ENCODE peak calls at places on chromosomes 11 and 22, in eight cellular contexts. A is RWPE1, I is lung, L is HepG2, E is suprapubic skin, R is adrenal gland, Q is K562, S is GM23338. C is an unnamed sample.

GRCh38 chr11:112627588-112628045 is 333.6 kb upstream of the NCAM1 start:
- DNase-seq in E (no peak), S (no peak), R (no peak), L (no peak), Q (no peak), A (no peak), I (no peak), C (no peak)

GRCh38 chr11:67563354-67564114 is 20.1 kb upstream of the GSTP1 start:
- DNase-seq in L (no peak), I (no peak), Q (no peak), E (no peak), A (peak), R (peak), S (no peak), C (no peak)

GRCh38 chr11:10263929-10264328 is 30.1 kb downstream of the SBF2 start:
- DNase-seq in I (no peak), E (no peak), Q (no peak), L (no peak), R (no peak), S (no peak), A (no peak), C (no peak)

GRCh38 chr11:59960502-59961381 is 3.1 kb upstream of the OOSP4A start:
- DNase-seq in Q (peak), S (no peak), I (no peak), R (no peak), L (no peak), E (no peak), A (no peak), C (no peak)

GRCh38 chr11:58830693-58831301 is 13.7 kb downstream of the GLYATL2 start:
- DNase-seq in Q (no peak), R (no peak), S (no peak), I (no peak), L (no peak), A (no peak), E (no peak), C (no peak)

GRCh38 chr11:47004595-47005033 is 68.1 kb downstream of the CSTPP1 start:
- DNase-seq in Q (peak), I (peak), A (no peak), S (no peak), R (peak), E (peak), L (peak), C (no peak)

GRCh38 chr11:75767228-75767572 is 1.4 kb upstream of the DGAT2 start:
- DNase-seq in Q (peak), E (no peak), A (no peak), R (no peak), L (no peak), I (no peak), S (no peak), C (no peak)

GRCh38 chr11:77049081-77049480 is 14.9 kb downstream of the B3GNT6 start:
- DNase-seq in L (no peak), R (no peak), Q (no peak), S (no peak), I (no peak), E (no peak), A (no peak), C (no peak)

GRCh38 chr11:76339217-76339616 is 41.7 kb downstream of the THAP12 start:
- DNase-seq in Q (no peak), S (no peak), A (no peak), R (peak), E (no peak), I (peak), L (no peak), C (no peak)

GRCh38 chr11:108496643-108497256 is 1.4 kb downstream of the POGLUT3 start:
- DNase-seq in L (no peak), R (no peak), I (no peak), E (no peak), Q (peak), A (no peak), S (no peak), C (no peak)

GRCh38 chr22:29992341-29993275 is 87.7 kb upstream of the HORMAD2 start:
- DNase-seq in R (no peak), E (no peak), L (peak), S (peak), I (no peak), A (peak), Q (no peak), C (no peak)

GRCh38 chr22:45575607-45576272 is 73.1 kb downstream of the FBLN1 start:
- DNase-seq in E (no peak), L (no peak), Q (no peak), A (no peak), I (no peak), R (no peak), S (no peak), C (no peak)

GRCh38 chr11:103696130-103696529 is 340.3 kb upstream of the DDI1 start:
- DNase-seq in S (no peak), I (no peak), R (no peak), E (no peak), A (no peak), L (no peak), Q (no peak), C (no peak)

GRCh38 chr11:34600339-34601084 is 20.4 kb upstream of the EHF start:
- DNase-seq in A (peak), L (peak), E (no peak), R (no peak), S (no peak), I (peak), Q (peak), C (no peak)

GRCh38 chr11:123357990-123358827 is 71.9 kb upstream of the GRAMD1B start:
- DNase-seq in I (no peak), E (no peak), Q (no peak), L (no peak), S (peak), A (peak), R (peak), C (peak)

GRCh38 chr11:43988040-43988793 is 45.8 kb downstream of the C11orf96 start:
- DNase-seq in I (no peak), S (no peak), R (no peak), A (no peak), Q (peak), L (no peak), E (no peak), C (no peak)
- TF ChIP-seq CTCF in I (no peak), S (peak), R (no peak), A (no peak), Q (peak), L (peak), E (no peak), C (no peak)

GRCh38 chr11:22173532-22173931 is 19.4 kb upstream of the ANO5 start:
- DNase-seq in S (no peak), Q (no peak), L (no peak), I (no peak), A (no peak), E (no peak), R (no peak), C (no peak)

GRCh38 chr11:22165799-22166548 is 26.9 kb upstream of the ANO5 start:
- DNase-seq in S (no peak), L (no peak), R (no peak), A (no peak), I (no peak), E (no peak), Q (no peak), C (no peak)

GRCh38 chr11:22165087-22165486 is 27.8 kb upstream of the ANO5 start:
- DNase-seq in E (no peak), R (no peak), I (no peak), L (no peak), Q (no peak), S (no peak), A (no peak), C (no peak)

DNA sequence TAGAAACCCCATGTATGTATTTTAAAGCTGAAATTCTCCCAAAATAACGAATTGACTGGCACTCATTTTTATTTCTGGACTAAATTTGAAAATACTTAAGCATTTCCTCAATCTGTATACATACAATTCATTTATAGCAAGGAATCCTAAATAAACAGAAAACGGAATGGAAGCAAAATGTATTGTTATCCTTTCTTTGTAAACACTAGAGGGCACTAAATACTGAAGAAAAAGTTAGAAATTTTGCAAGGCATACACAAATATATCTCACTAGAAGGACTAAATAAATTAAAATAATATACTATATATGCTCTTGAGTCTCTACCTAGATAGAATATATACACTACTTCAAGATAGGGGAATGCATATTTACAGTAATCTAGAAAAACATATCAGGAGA is 23.1 kb upstream of the ANO5 start:
- DNase-seq in I (no peak), E (no peak), L (peak), S (peak), A (no peak), R (no peak), Q (no peak), C (no peak)
- TF ChIP-seq CTCF in I (no peak), E (no peak), L (peak), S (peak), A (peak), R (peak), Q (peak), C (peak)

GRCh38 chr11:131837562-131837961 is 467.1 kb downstream of the NTM start:
- DNase-seq in Q (no peak), A (no peak), R (no peak), I (no peak), S (no peak), E (no peak), L (no peak), C (no peak)
- TF ChIP-seq CTCF in Q (no peak), A (no peak), R (no peak), I (no peak), S (no peak), E (no peak), L (no peak), C (no peak)

DNA sequence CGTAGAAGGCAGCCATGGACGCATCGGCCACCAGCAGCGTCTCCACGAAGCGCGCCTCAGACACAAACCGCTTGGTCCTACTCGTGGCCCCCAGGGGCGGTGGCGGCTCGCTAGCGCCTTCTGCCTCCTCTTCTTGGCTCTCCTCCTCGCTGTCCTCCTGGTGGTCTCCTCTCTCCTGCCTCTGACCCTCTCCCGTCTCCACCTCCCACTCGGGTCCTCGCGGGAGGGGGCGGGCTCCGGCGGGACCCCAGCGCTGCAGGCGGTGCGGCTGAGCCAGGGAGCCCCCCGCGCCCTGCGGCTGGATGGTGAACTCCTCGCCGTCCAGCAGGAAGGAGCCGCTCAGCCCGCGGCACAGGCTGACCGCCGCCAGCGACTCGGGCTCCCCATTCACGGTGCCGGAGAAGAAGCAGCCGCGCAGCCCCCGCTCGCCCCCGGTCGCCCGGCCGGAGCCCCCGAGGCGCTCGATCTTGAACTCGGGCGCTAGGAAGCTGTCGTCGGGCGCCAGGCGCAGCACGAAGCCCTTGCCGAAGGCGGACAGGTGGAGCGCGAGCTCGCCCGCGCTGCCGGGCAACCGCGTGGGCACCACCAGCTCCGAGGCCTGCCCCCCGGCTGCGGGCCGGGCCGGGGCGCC is 713 bp downstream of the ADAMTS8 start:
- DNase-seq in I (no peak), L (no peak), E (no peak), R (no peak), S (peak), A (no peak), Q (no peak), C (peak)
- TF ChIP-seq CTCF in I (no peak), L (no peak), E (no peak), R (no peak), S (peak), A (no peak), Q (no peak), C (peak)

DNA sequence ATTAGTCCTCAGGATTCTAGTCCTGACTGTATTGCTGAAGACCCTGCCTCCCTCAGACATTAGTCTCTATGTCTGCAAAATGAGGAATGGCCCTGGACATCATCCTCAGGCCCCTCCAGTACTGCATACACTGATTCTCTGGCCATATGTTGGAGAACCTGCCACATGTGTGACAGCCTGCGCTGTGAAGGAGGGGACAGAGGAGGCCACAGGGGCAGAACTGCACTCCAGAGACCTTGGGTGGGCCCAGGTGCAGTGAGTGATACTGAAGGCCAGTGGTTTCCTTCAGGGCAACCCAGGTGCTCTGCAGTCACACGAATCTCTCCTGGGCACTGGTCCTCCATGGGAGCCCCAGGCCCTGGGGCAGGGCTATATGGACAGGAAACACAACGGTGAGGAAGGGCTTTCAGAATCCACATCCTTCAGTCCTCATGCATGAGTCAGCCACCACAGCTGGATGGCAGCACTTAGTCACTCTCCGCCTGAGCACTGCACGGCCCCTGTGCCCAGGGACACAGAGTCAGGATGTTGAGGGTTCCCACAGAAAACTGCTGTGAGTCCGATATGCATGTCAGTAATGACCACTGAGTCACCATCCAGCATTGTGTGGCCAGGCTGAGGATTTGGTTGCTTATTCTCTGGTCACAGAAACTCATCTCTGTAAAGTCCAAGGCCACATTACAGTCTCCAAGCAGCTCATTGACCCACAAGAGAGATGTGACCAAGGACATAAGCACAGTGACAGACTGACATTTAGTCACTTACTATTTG is 39.7 kb downstream of the ME3 start:
- DNase-seq in Q (peak), R (peak), A (peak), E (no peak), I (no peak), L (peak), S (peak), C (no peak)
- TF ChIP-seq CTCF in Q (peak), R (no peak), A (no peak), E (peak), I (no peak), L (peak), S (no peak), C (no peak)

GRCh38 chr11:45147871-45148270 is 1.4 kb downstream of the PRDM11 start:
- DNase-seq in I (peak), S (no peak), A (no peak), Q (no peak), L (no peak), R (no peak), E (no peak), C (no peak)

GRCh38 chr11:45148276-45148675 is 1.8 kb downstream of the PRDM11 start:
- DNase-seq in S (no peak), E (no peak), A (no peak), R (no peak), Q (no peak), L (no peak), I (no peak), C (no peak)

GRCh38 chr11:45145421-45146071 is 893 bp upstream of the PRDM11 start:
- DNase-seq in S (peak), L (no peak), Q (peak), E (peak), I (peak), R (peak), A (no peak), C (peak)

GRCh38 chr11:45146072-45147016 is at the start of gene PRDM11:
- DNase-seq in I (peak), S (peak), E (peak), L (no peak), A (peak), Q (peak), R (peak), C (peak)

DNA sequence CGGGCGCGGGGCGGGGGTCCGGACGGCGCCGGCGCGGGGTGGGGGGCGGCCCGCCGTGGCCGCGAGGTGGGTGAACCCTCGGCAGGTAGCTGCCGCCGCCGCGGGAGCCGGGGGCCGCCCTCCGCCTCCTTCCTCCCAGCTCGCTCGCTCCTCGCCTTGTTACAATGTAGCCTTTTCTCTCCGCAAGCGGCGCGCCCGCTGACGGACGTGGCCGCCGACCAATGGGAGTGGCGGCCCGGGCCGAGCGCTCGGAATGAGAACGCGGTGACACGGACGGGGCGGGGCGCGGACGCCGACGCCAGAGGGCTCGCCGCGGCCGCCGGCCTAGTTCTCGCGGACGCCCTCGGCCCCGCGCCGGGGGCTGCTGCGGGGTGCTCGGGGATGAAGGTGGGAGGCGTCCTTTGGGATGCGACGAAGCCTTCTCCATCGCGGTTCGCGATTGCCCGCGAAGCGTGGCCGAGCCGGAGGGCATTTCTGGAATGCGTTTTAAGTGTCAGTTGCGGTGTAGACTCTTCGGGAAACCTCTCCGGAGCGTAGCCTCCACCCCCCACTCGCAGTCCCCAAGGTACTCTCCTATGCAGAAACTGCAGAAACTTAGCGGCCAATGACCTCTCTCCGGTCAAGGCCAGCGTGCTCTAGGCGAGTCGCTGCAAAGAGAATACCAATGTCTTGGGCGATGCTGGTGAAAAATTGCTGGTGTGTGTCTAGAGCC is 734 bp downstream of the PRDM11 start:
- DNase-seq in E (peak), Q (peak), S (peak), L (peak), I (peak), R (peak), A (peak), C (peak)
- TF ChIP-seq CTCF in E (no peak), Q (no peak), S (no peak), L (no peak), I (no peak), R (no peak), A (no peak), C (no peak)

DNA sequence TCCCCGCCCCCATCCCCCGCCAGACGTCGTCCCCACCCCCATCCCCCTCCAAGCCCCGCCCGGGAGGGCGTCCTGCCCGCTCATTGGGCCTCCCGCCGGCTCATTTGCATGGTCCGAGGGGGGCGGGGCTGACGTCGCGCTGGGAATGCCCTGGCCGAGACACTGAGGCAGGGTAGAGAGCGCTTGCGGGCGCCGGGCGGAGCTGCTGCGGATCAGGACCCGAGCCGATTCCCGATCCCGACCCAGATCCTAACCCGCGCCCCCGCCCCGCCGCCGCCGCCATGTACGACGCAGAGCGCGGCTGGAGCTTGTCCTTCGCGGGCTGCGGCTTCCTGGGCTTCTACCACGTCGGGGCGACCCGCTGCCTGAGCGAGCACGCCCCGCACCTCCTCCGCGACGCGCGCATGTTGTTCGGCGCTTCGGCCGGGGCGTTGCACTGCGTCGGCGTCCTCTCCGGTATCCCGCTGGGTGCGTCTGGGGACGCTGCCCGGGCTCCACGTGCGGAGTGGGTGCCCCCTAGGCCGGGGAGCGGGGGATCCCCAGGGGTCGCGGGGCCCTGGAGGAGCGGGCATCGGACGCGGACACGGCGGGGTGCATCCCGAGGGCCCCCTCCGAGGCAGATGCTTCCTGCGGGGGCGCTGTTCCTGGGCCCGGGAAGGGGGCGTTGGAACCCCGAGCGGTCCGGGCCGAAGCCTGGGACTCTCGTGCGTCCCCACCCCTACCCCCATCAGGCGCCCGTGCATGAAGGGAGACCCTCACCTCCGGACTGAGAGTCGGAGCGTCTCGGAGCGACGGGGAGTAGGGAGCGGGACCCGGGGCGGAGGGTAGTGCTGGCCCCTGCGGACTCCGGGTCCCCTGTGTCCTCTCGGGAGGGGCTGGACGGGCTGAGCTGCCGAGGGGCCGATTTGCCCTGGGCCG is at the start of gene PNPLA3:
- DNase-seq in E (peak), S (peak), L (peak), I (peak), R (peak), A (peak), Q (peak), C (peak)
- TF ChIP-seq CTCF in E (no peak), S (peak), L (peak), I (no peak), R (no peak), A (no peak), Q (no peak), C (peak)

GRCh38 chr22:32410459-32410858 is 1.6 kb downstream of the RTCB start:
- DNase-seq in E (no peak), A (no peak), S (no peak), R (no peak), L (peak), Q (no peak), I (no peak), C (no peak)

GRCh38 chr22:32411829-32412592 is at the start of gene RTCB:
- DNase-seq in A (peak), I (peak), Q (peak), S (peak), R (peak), L (peak), E (peak), C (peak)

GRCh38 chr22:32416556-32417085 is 4.6 kb upstream of the RTCB start:
- DNase-seq in I (no peak), L (no peak), R (no peak), S (no peak), Q (no peak), E (no peak), A (no peak), C (no peak)

GRCh38 chr22:32411388-32411787 is 659 bp downstream of the RTCB start:
- DNase-seq in L (peak), Q (no peak), E (no peak), S (peak), A (peak), R (no peak), I (no peak), C (no peak)

GRCh38 chr22:32413715-32414114 is 1.7 kb upstream of the RTCB start:
- DNase-seq in Q (peak), A (peak), E (no peak), I (no peak), L (peak), S (peak), R (no peak), C (no peak)
- TF ChIP-seq CTCF in Q (peak), A (peak), E (no peak), I (no peak), L (peak), S (peak), R (peak), C (peak)

C was measured in glutamatergic neuron.